ENCODE peak calls at places on chromosomes 13 and 19, in five cellular contexts. O, N, B, J and V are unnamed samples.

GRCh38 chr13:33644607-33645543 is 173.1 kb upstream of the RFC3 start:
- DNase-seq in O (no peak), N (peak), B (peak), J (no peak), V (no peak)

GRCh38 chr13:83824561-83824960 is 57.7 kb downstream of the SLITRK1 start:
- DNase-seq in O (no peak), N (no peak), B (no peak), J (no peak), V (no peak)

GRCh38 chr13:41916173-41916954 is 44.5 kb downstream of the VWA8 start:
- DNase-seq in O (peak), N (peak), B (no peak), J (peak), V (no peak)

GRCh38 chr19:57282011-57282636 is 1.8 kb downstream of the ZNF460 start:
- DNase-seq in O (no peak), N (no peak), B (no peak), J (no peak), V (no peak)

GRCh38 chr19:4730740-4731171 is 7.1 kb upstream of the DPP9 start:
- DNase-seq in O (no peak), N (peak), B (no peak), J (no peak), V (no peak)

GRCh38 chr13:110589991-110590390 is 25.4 kb upstream of the NAXD start:
- DNase-seq in O (no peak), N (no peak), B (no peak), J (no peak), V (no peak)

GRCh38 chr19:37855098-37855497 is 51.3 kb downstream of the WDR87 start:
- DNase-seq in O (peak), N (peak), B (no peak), J (peak), V (no peak)

GRCh38 chr19:36182612-36183454 is 30.6 kb upstream of the COX7A1 start:
- DNase-seq in O (peak), N (no peak), B (no peak), J (no peak), V (no peak)

GRCh38 chr19:52520013-52520412 is 7.5 kb upstream of the ZNF808 start:
- DNase-seq in O (no peak), N (no peak), B (no peak), J (no peak), V (no peak)

GRCh38 chr13:99620806-99621205 is 119.5 kb downstream of the TM9SF2 start:
- DNase-seq in O (no peak), N (no peak), B (no peak), J (no peak), V (no peak)

GRCh38 chr13:97478247-97478646 is 44.3 kb downstream of the RAP2A start:
- DNase-seq in O (no peak), N (no peak), B (no peak), J (no peak), V (no peak)

GRCh38 chr13:74464656-74465055 is 330.5 kb upstream of the KLF12 start:
- DNase-seq in O (peak), N (peak), B (no peak), J (no peak), V (no peak)

GRCh38 chr19:50658438-50659317 is 9.4 kb downstream of the C19orf81 start:
- DNase-seq in O (peak), N (peak), B (peak), J (peak), V (no peak)